ENCODE peak calls at places on chromosome 15, in four cellular contexts. U, G, F and W are unnamed samples.

GRCh38 chr15:80228959-80229610 is 22.9 kb downstream of the CTXND1 start:
- DNase-seq in F (no peak), U (no peak), G (no peak), W (no peak)

GRCh38 chr15:92733934-92734521 is 78.5 kb upstream of the FAM174B start:
- DNase-seq in F (no peak), G (no peak), U (no peak), W (no peak)

GRCh38 chr15:99433026-99433756 is 132.6 kb upstream of the MEF2A start:
- DNase-seq in G (no peak), U (no peak), F (no peak), W (no peak)

GRCh38 chr15:69398541-69398940 is 15.6 kb upstream of the KIF23 start:
- DNase-seq in G (no peak), U (no peak), F (no peak), W (no peak)

GRCh38 chr15:33074942-33075341 is 119.6 kb downstream of the FMN1 start:
- DNase-seq in U (no peak), F (no peak), G (no peak), W (no peak)

GRCh38 chr15:73746883-73747282 is 6.3 kb downstream of the INSYN1 start:
- DNase-seq in F (no peak), U (no peak), G (no peak), W (no peak)

GRCh38 chr15:59545573-59545972 is 66.0 kb upstream of the GCNT3 start:
- DNase-seq in G (no peak), F (peak), U (no peak), W (no peak)

GRCh38 chr15:77186518-77187095 is 115.7 kb upstream of the TSPAN3 start:
- DNase-seq in F (no peak), U (peak), G (no peak), W (peak)

GRCh38 chr15:62976301-62976842 is 66.2 kb upstream of the TPM1 start:
- DNase-seq in U (no peak), G (no peak), F (no peak), W (no peak)

GRCh38 chr15:80367661-80368060 is 36.5 kb upstream of the ARNT2 start:
- DNase-seq in F (no peak), G (no peak), U (no peak), W (no peak)

GRCh38 chr15:80921736-80922135 is 67.9 kb downstream of the MESD start:
- DNase-seq in G (no peak), F (no peak), U (no peak), W (no peak)

GRCh38 chr15:78930577-78931388 is 14.1 kb downstream of the CTSH start:
- DNase-seq in G (no peak), F (no peak), U (no peak), W (no peak)

GRCh38 chr15:70023769-70024491 is 73.8 kb downstream of the TLE3 start:
- DNase-seq in G (no peak), F (no peak), U (no peak), W (no peak)

GRCh38 chr15:39140060-39140604 is 440.7 kb upstream of the THBS1 start:
- DNase-seq in F (peak), U (no peak), G (no peak), W (no peak)

GRCh38 chr15:66670198-66670597 is 31.8 kb upstream of the SMAD6 start:
- DNase-seq in F (no peak), U (no peak), G (no peak), W (no peak)

GRCh38 chr15:66674756-66675155 is 27.3 kb upstream of the SMAD6 start:
- DNase-seq in F (no peak), U (no peak), G (no peak), W (no peak)

GRCh38 chr15:66672867-66673266 is 29.2 kb upstream of the SMAD6 start:
- DNase-seq in U (no peak), F (no peak), G (no peak), W (no peak)

GRCh38 chr15:66673410-66674322 is 28.4 kb upstream of the SMAD6 start:
- DNase-seq in F (no peak), U (no peak), G (peak), W (peak)

GRCh38 chr15:66670698-66671580 is 31.1 kb upstream of the SMAD6 start:
- DNase-seq in U (no peak), F (peak), G (peak), W (no peak)
- TF ChIP-seq YY1 in U (no peak), F (no peak), G (no peak), W (no peak)

GRCh38 chr15:29670945-29671307 is 151.3 kb downstream of the TJP1 start:
- DNase-seq in G (no peak), F (peak), U (no peak), W (no peak)
- H3K9ac ChIP-seq in G (no peak), F (no peak), U (no peak), W (no peak)

DNA sequence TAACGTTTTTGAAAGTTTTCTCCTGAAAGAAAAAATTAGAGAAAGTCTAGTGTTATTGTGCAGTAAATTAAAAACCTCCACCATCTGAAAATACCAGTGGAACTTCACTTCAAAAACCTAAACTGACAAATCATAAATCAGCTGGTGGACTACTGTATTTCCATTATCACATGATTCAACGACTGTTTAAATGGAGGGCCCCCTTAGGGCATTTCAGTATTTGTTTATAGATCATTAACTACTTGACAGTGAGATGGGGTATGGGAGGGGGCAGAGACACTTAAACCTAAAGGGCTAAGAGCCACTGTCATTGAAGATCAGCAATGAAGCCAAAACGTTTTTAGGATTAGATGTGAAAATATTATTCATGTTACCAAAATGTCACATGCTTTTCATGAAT is 8.8 kb upstream of the C15orf61 start:
- DNase-seq in U (no peak), F (no peak), G (no peak), W (no peak)
- TF ChIP-seq SUZ12 in U (no peak), F (no peak), G (no peak), W (no peak)

DNA sequence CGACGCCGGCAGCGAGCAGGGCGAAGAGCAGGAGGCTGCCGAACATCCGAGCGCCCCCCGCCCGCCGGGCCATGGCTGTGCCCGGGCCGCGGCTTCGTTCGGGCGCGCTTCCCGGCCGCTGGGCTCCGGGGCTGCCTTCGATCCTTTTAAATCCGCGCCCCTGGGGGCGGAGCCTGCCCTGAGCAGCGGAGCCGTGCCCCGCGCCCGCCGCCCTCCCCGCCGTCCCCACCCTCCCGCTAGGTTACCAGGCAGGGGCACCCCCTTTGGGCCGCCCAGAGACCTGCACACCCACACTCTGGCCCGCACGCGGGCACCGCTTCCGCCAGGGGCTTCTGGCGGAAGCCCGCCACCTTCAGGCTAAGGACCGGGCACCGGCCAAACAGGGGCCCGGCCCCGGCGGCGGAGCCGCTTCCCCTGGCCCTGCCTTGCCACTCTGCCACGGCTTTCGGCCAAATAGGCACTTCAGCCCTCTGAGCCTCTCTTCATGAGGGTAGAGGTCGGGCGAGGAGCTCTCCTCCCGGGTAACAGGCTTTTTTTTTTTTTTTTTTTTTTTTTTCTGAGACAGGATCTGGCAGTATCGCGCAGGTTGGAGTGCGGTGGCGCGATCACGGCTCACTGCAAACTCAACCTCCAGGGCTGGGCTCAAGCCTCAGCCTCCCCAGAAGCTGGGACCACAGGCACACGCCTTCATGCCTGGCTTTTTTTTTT is at the start of gene NMB:
- DNase-seq in G (peak), U (peak), F (peak), W (peak)
- TF ChIP-seq YY1 in G (peak), U (no peak), F (peak), W (no peak)

GRCh38 chr15:53296603-53297002 is 462.9 kb downstream of the WDR72 start:
- DNase-seq in F (peak), G (no peak), U (no peak), W (no peak)
- H3K9ac ChIP-seq in F (no peak), G (no peak), U (no peak), W (no peak)